ENCODE peak calls at places on chromosomes 1 and 21, in ten cellular contexts. T is GM06990, A is astrocyte of the cerebellum, M is astrocyte of the spinal cord, R is stomach, J is sigmoid colon, O is lower leg skin, N is fibroblast of lung, X is cardiac muscle cell, Y is hepatocyte. B is an unnamed sample.
A peak's percentile ranks its signal among the peaks of the same experiment; 100 is the strongest.

GRCh38 chr1:152148051-152148450 is 11.0 kb downstream of the RPTN start:
- DNase-seq in T (no peak), A (no peak), M (no peak), R (no peak), J (no peak), O (no peak), N (no peak), X (no peak), Y (no peak), B (no peak)

GRCh38 chr1:170214980-170215910 is 69.5 kb downstream of the NTMT2 start:
- DNase-seq in T (no peak), A (no peak), M (no peak), R (no peak), J (no peak), O (peak; percentile 29), N (no peak), X (no peak), Y (no peak), B (peak; percentile 94)

GRCh38 chr1:218024211-218024720 is 260.8 kb upstream of the RRP15 start:
- DNase-seq in T (no peak), A (no peak), M (no peak), R (no peak), J (no peak), O (no peak), N (no peak), X (no peak), Y (no peak), B (no peak)

GRCh38 chr21:39961251-39961650 is 94.0 kb downstream of the PCP4 start:
- DNase-seq in T (no peak), A (no peak), M (peak; percentile 8), R (no peak), J (no peak), O (no peak), N (peak; percentile 60), X (no peak), Y (no peak), B (no peak)

GRCh38 chr1:83905315-83905907 is 93.5 kb downstream of the TTLL7 start:
- DNase-seq in T (peak; percentile 8), A (no peak), M (peak; percentile 26), R (no peak), J (no peak), O (no peak), N (no peak), X (peak; percentile 46), Y (peak; percentile 37), B (peak; percentile 50)

GRCh38 chr1:70745199-70745598 is 302.4 kb downstream of the PTGER3 start:
- DNase-seq in T (no peak), A (no peak), M (no peak), R (no peak), J (no peak), O (no peak), N (no peak), X (no peak), Y (no peak), B (peak; percentile 39)

GRCh38 chr1:229127301-229127700 is 143.6 kb upstream of the RAB4A start:
- DNase-seq in T (no peak), A (peak; percentile 11), M (peak; percentile 8), R (peak; percentile 49), J (peak; percentile 18), O (no peak), N (peak; percentile 43), X (peak; percentile 54), Y (no peak), B (no peak)

GRCh38 chr1:17849216-17849615 is 94.1 kb downstream of the ACTL8 start:
- DNase-seq in T (no peak), A (no peak), M (no peak), R (no peak), J (no peak), O (no peak), N (no peak), X (peak; percentile 26), Y (no peak), B (peak; percentile 50)

GRCh38 chr1:102588536-102588935 is 519.8 kb downstream of the COL11A1 start:
- DNase-seq in T (no peak), A (no peak), M (no peak), R (no peak), J (peak; percentile 64), O (no peak), N (no peak), X (no peak), Y (peak; percentile 7), B (no peak)

GRCh38 chr1:33047839-33048305 is 11.2 kb upstream of the AK2 start:
- DNase-seq in T (no peak), A (no peak), M (no peak), R (no peak), J (no peak), O (no peak), N (peak; percentile 53), X (no peak), Y (no peak), B (peak; percentile 59)

GRCh38 chr1:34127006-34128000 is 37.7 kb downstream of the CSMD2 start:
- DNase-seq in T (no peak), A (no peak), M (no peak), R (no peak), J (no peak), O (no peak), N (no peak), X (no peak), Y (no peak), B (no peak)

GRCh38 chr1:153734380-153735089 is 6.7 kb downstream of the INTS3 start:
- DNase-seq in T (no peak), A (no peak), M (no peak), R (no peak), J (no peak), O (no peak), N (no peak), X (no peak), Y (no peak), B (no peak)

GRCh38 chr1:13675222-13675621 is 24.8 kb upstream of the PRDM2 start:
- DNase-seq in T (no peak), A (no peak), M (no peak), R (no peak), J (no peak), O (no peak), N (no peak), X (no peak), Y (no peak), B (peak; percentile 43)

GRCh38 chr21:27425172-27425571 is 458.3 kb upstream of the ADAMTS5 start:
- DNase-seq in T (no peak), A (no peak), M (no peak), R (no peak), J (no peak), O (no peak), N (no peak), X (peak; percentile 51), Y (no peak), B (peak; percentile 49)

GRCh38 chr1:42931108-42931539 is 27.5 kb downstream of the SLC2A1 start:
- DNase-seq in T (peak; percentile 72), A (no peak), M (no peak), R (no peak), J (no peak), O (peak; percentile 19), N (peak; percentile 41), X (peak; percentile 48), Y (peak; percentile 56), B (peak; percentile 42)

GRCh38 chr21:44866780-44867179 is 6.7 kb downstream of the PTTG1IP start:
- DNase-seq in T (no peak), A (peak; percentile 76), M (peak; percentile 84), R (no peak), J (no peak), O (no peak), N (peak; percentile 93), X (peak; percentile 83), Y (peak; percentile 40), B (peak; percentile 51)

GRCh38 chr1:183215076-183215720 is 29.1 kb downstream of the LAMC2 start:
- DNase-seq in T (no peak), A (no peak), M (no peak), R (no peak), J (no peak), O (no peak), N (no peak), X (no peak), Y (no peak), B (no peak)

GRCh38 chr1:221961532-221962292 is 219.8 kb upstream of the DUSP10 start:
- DNase-seq in T (no peak), A (peak; percentile 46), M (peak; percentile 81), R (no peak), J (no peak), O (no peak), N (peak; percentile 83), X (peak; percentile 37), Y (peak; percentile 41), B (peak; percentile 44)

GRCh38 chr1:22673486-22674409 is 20.7 kb downstream of the C1QB start:
- DNase-seq in T (no peak), A (peak; percentile 46), M (peak; percentile 70), R (peak; percentile 48), J (no peak), O (no peak), N (peak; percentile 49), X (peak; percentile 78), Y (peak; percentile 74), B (peak; percentile 80)

GRCh38 chr21:38467911-38468310 is 30.4 kb downstream of the ERG start:
- DNase-seq in T (no peak), A (no peak), M (no peak), R (no peak), J (no peak), O (no peak), N (no peak), X (no peak), Y (no peak), B (no peak)

GRCh38 chr1:235866207-235866912 is at the start of gene LYST:
- DNase-seq in T (peak; percentile 79), A (no peak), M (peak; percentile 48), R (peak; percentile 49), J (peak; percentile 79), O (peak; percentile 62), N (peak; percentile 32), X (peak; percentile 36), Y (peak; percentile 74), B (peak; percentile 37)

GRCh38 chr1:204429746-204430145 is 18.1 kb upstream of the PPP1R15B start:
- DNase-seq in T (no peak), A (no peak), M (no peak), R (peak; percentile 15), J (peak; percentile 53), O (no peak), N (no peak), X (no peak), Y (no peak), B (no peak)
- H3K4me3 ChIP-seq in T (no peak overlapping the region), A (no peak overlapping the region), M (no peak overlapping the region), R (no peak overlapping the region), J (no peak overlapping the region), O (no peak overlapping the region), N (no peak overlapping the region), X (no peak overlapping the region), Y (no peak overlapping the region), B (no peak overlapping the region)

GRCh38 chr1:242425232-242425631 is 99.3 kb downstream of the PLD5 start:
- DNase-seq in T (no peak), A (no peak), M (no peak), R (no peak), J (no peak), O (no peak), N (no peak), X (no peak), Y (no peak), B (no peak)
- TF ChIP-seq CTCF in T (peak; percentile 31), A (no peak), M (no peak), R (no peak), J (no peak), O (no peak), N (no peak), X (no peak), Y (no peak), B (no peak)

GRCh38 chr1:227945891-227946623 is 1.7 kb downstream of the WNT9A start:
- DNase-seq in T (no peak), A (no peak), M (peak; percentile 70), R (peak; percentile 86), J (peak; percentile 91), O (peak; percentile 37), N (peak; percentile 71), X (peak; percentile 32), Y (peak; percentile 85), B (peak; percentile 74)
- H3K4me3 ChIP-seq in T (no peak overlapping the region), A (peak overlapping the region; percentile 52), M (peak overlapping the region; percentile 28), R (peak overlapping the region; percentile 72), J (peak overlapping the region; percentile 35), O (no peak overlapping the region), N (peak overlapping the region; percentile 32), X (no peak overlapping the region), Y (no peak overlapping the region), B (peak overlapping the region; percentile 69)

GRCh38 chr1:43974443-43975248 is at the start of gene ATP6V0B:
- DNase-seq in T (peak; percentile 96), A (peak; percentile 80), M (peak; percentile 93), R (peak; percentile 98), J (peak; percentile 98), O (peak; percentile 97), N (peak; percentile 90), X (peak; percentile 96), Y (peak; percentile 99), B (peak; percentile 89)
- TF ChIP-seq CTCF in T (no peak), A (no peak), M (peak; percentile 11), R (peak; percentile 32), J (peak; percentile 5), O (no peak), N (peak; percentile 4), X (peak; percentile 22), Y (peak; percentile 1), B (no peak)